ENCODE peak calls at places on chromosomes 3 and 15, in seven cellular contexts. One of them, this sample, is unnamed.
A peak's percentile ranks its signal among the peaks of the same experiment; 100 is the strongest.

GRCh38 chr15:89912674-89913396 is at the start of gene ARPIN:
- DNase-seq in left cardiac atrium: peak; percentile 73
- DNase-seq in Right ventricle myocardium inferior: peak; percentile 84
- DNase-seq in NAMALWA: no peak
- DNase-seq in M059J: peak; percentile 39
- DNase-seq in GM12864: no peak
- DNase-seq in stimulated activated CD4-positive, alpha-beta T cell treated with anti-CD3 and anti-CD28 coated beads, Interleukin-4, amount 100 ng/mL, for 48 hours: no peak
- DNase-seq in this sample: peak; percentile 64

GRCh38 chr3:117080899-117081298 is 371.3 kb downstream of the TUSC7 start:
- DNase-seq in left cardiac atrium: no peak
- DNase-seq in Right ventricle myocardium inferior: no peak
- DNase-seq in NAMALWA: no peak
- DNase-seq in M059J: no peak
- DNase-seq in GM12864: no peak
- DNase-seq in stimulated activated CD4-positive, alpha-beta T cell treated with anti-CD3 and anti-CD28 coated beads, Interleukin-4, amount 100 ng/mL, for 48 hours: no peak
- DNase-seq in this sample: no peak

GRCh38 chr3:51163051-51163450 is 222.0 kb upstream of the MANF start:
- DNase-seq in left cardiac atrium: no peak
- DNase-seq in Right ventricle myocardium inferior: no peak
- DNase-seq in NAMALWA: no peak
- DNase-seq in M059J: peak; percentile 14
- DNase-seq in GM12864: no peak
- DNase-seq in stimulated activated CD4-positive, alpha-beta T cell treated with anti-CD3 and anti-CD28 coated beads, Interleukin-4, amount 100 ng/mL, for 48 hours: no peak
- DNase-seq in this sample: no peak

GRCh38 chr15:55230051-55230670 is 33.4 kb upstream of the RSL24D1 start:
- DNase-seq in left cardiac atrium: no peak
- DNase-seq in Right ventricle myocardium inferior: no peak
- DNase-seq in NAMALWA: no peak
- DNase-seq in M059J: peak; percentile 53
- DNase-seq in GM12864: no peak
- DNase-seq in stimulated activated CD4-positive, alpha-beta T cell treated with anti-CD3 and anti-CD28 coated beads, Interleukin-4, amount 100 ng/mL, for 48 hours: no peak
- DNase-seq in this sample: no peak

GRCh38 chr3:170523248-170523647 is 62.6 kb downstream of the SLC7A14 start:
- DNase-seq in left cardiac atrium: no peak
- DNase-seq in Right ventricle myocardium inferior: no peak
- DNase-seq in NAMALWA: no peak
- DNase-seq in M059J: peak; percentile 74
- DNase-seq in GM12864: no peak
- DNase-seq in stimulated activated CD4-positive, alpha-beta T cell treated with anti-CD3 and anti-CD28 coated beads, Interleukin-4, amount 100 ng/mL, for 48 hours: no peak
- DNase-seq in this sample: peak; percentile 53

GRCh38 chr15:88657326-88658069 is 18.7 kb downstream of the ISG20 start:
- DNase-seq in left cardiac atrium: peak; percentile 63
- DNase-seq in Right ventricle myocardium inferior: no peak
- DNase-seq in NAMALWA: no peak
- DNase-seq in M059J: peak; percentile 40
- DNase-seq in GM12864: no peak
- DNase-seq in stimulated activated CD4-positive, alpha-beta T cell treated with anti-CD3 and anti-CD28 coated beads, Interleukin-4, amount 100 ng/mL, for 48 hours: no peak
- DNase-seq in this sample: peak; percentile 52

GRCh38 chr15:70316059-70316600 is 218.4 kb upstream of the TLE3 start:
- DNase-seq in left cardiac atrium: no peak
- DNase-seq in Right ventricle myocardium inferior: no peak
- DNase-seq in NAMALWA: no peak
- DNase-seq in M059J: no peak
- DNase-seq in GM12864: no peak
- DNase-seq in stimulated activated CD4-positive, alpha-beta T cell treated with anti-CD3 and anti-CD28 coated beads, Interleukin-4, amount 100 ng/mL, for 48 hours: no peak
- DNase-seq in this sample: no peak

GRCh38 chr3:129599607-129600006 is 6.9 kb downstream of the PLXND1 start:
- DNase-seq in left cardiac atrium: peak; percentile 83
- DNase-seq in Right ventricle myocardium inferior: peak; percentile 90
- DNase-seq in NAMALWA: no peak
- DNase-seq in M059J: peak; percentile 93
- DNase-seq in GM12864: no peak
- DNase-seq in stimulated activated CD4-positive, alpha-beta T cell treated with anti-CD3 and anti-CD28 coated beads, Interleukin-4, amount 100 ng/mL, for 48 hours: no peak
- DNase-seq in this sample: peak; percentile 69

GRCh38 chr15:29268706-29269484 is 727 bp downstream of the NSMCE3 start:
- DNase-seq in left cardiac atrium: peak; percentile 29
- DNase-seq in Right ventricle myocardium inferior: no peak
- DNase-seq in NAMALWA: peak; percentile 65
- DNase-seq in M059J: peak; percentile 42
- DNase-seq in GM12864: no peak
- DNase-seq in stimulated activated CD4-positive, alpha-beta T cell treated with anti-CD3 and anti-CD28 coated beads, Interleukin-4, amount 100 ng/mL, for 48 hours: peak; percentile 23
- DNase-seq in this sample: peak; percentile 27

GRCh38 chr3:190172751-190173150 is 52.1 kb upstream of the P3H2 start:
- DNase-seq in left cardiac atrium: no peak
- DNase-seq in Right ventricle myocardium inferior: no peak
- DNase-seq in NAMALWA: no peak
- DNase-seq in M059J: no peak
- DNase-seq in GM12864: no peak
- DNase-seq in stimulated activated CD4-positive, alpha-beta T cell treated with anti-CD3 and anti-CD28 coated beads, Interleukin-4, amount 100 ng/mL, for 48 hours: no peak
- DNase-seq in this sample: no peak

GRCh38 chr3:106824856-106825255 is 552.4 kb upstream of the CCDC54 start:
- DNase-seq in left cardiac atrium: no peak
- DNase-seq in Right ventricle myocardium inferior: no peak
- DNase-seq in NAMALWA: peak; percentile 40
- DNase-seq in M059J: peak; percentile 96
- DNase-seq in GM12864: no peak
- DNase-seq in stimulated activated CD4-positive, alpha-beta T cell treated with anti-CD3 and anti-CD28 coated beads, Interleukin-4, amount 100 ng/mL, for 48 hours: no peak
- DNase-seq in this sample: peak; percentile 79

GRCh38 chr3:168087539-168087938 is 8.2 kb downstream of the GOLIM4 start:
- DNase-seq in left cardiac atrium: no peak
- DNase-seq in Right ventricle myocardium inferior: no peak
- DNase-seq in NAMALWA: no peak
- DNase-seq in M059J: no peak
- DNase-seq in GM12864: no peak
- DNase-seq in stimulated activated CD4-positive, alpha-beta T cell treated with anti-CD3 and anti-CD28 coated beads, Interleukin-4, amount 100 ng/mL, for 48 hours: no peak
- DNase-seq in this sample: no peak

GRCh38 chr3:141426404-141427034 is 58.2 kb downstream of the ZBTB38 start:
- DNase-seq in left cardiac atrium: peak; percentile 89
- DNase-seq in Right ventricle myocardium inferior: peak; percentile 88
- DNase-seq in NAMALWA: no peak
- DNase-seq in M059J: peak; percentile 83
- DNase-seq in GM12864: no peak
- DNase-seq in stimulated activated CD4-positive, alpha-beta T cell treated with anti-CD3 and anti-CD28 coated beads, Interleukin-4, amount 100 ng/mL, for 48 hours: no peak
- DNase-seq in this sample: peak; percentile 71

GRCh38 chr3:28151608-28152228 is 89.7 kb upstream of the CMC1 start:
- DNase-seq in left cardiac atrium: no peak
- DNase-seq in Right ventricle myocardium inferior: no peak
- DNase-seq in NAMALWA: no peak
- DNase-seq in M059J: no peak
- DNase-seq in GM12864: no peak
- DNase-seq in stimulated activated CD4-positive, alpha-beta T cell treated with anti-CD3 and anti-CD28 coated beads, Interleukin-4, amount 100 ng/mL, for 48 hours: no peak
- DNase-seq in this sample: peak; percentile 16

GRCh38 chr3:33438871-33439270 is 1.3 kb downstream of the UBP1 start:
- DNase-seq in left cardiac atrium: no peak
- DNase-seq in Right ventricle myocardium inferior: no peak
- DNase-seq in NAMALWA: peak; percentile 44
- DNase-seq in M059J: peak; percentile 15
- DNase-seq in GM12864: no peak
- DNase-seq in stimulated activated CD4-positive, alpha-beta T cell treated with anti-CD3 and anti-CD28 coated beads, Interleukin-4, amount 100 ng/mL, for 48 hours: no peak
- DNase-seq in this sample: no peak

GRCh38 chr3:57130426-57131209 is 34.5 kb downstream of the IL17RD start:
- DNase-seq in left cardiac atrium: no peak
- DNase-seq in Right ventricle myocardium inferior: no peak
- DNase-seq in NAMALWA: no peak
- DNase-seq in M059J: no peak
- DNase-seq in GM12864: no peak
- DNase-seq in stimulated activated CD4-positive, alpha-beta T cell treated with anti-CD3 and anti-CD28 coated beads, Interleukin-4, amount 100 ng/mL, for 48 hours: no peak
- DNase-seq in this sample: peak; percentile 67

GRCh38 chr3:189123595-189124387 is 48.0 kb upstream of the TPRG1 start:
- DNase-seq in left cardiac atrium: peak; percentile 39
- DNase-seq in Right ventricle myocardium inferior: no peak
- DNase-seq in NAMALWA: no peak
- DNase-seq in M059J: peak; percentile 18
- DNase-seq in GM12864: no peak
- DNase-seq in stimulated activated CD4-positive, alpha-beta T cell treated with anti-CD3 and anti-CD28 coated beads, Interleukin-4, amount 100 ng/mL, for 48 hours: no peak
- DNase-seq in this sample: no peak

GRCh38 chr3:156676467-156677119 is 2.2 kb downstream of the TIPARP start:
- DNase-seq in left cardiac atrium: no peak
- DNase-seq in Right ventricle myocardium inferior: no peak
- DNase-seq in NAMALWA: peak; percentile 48
- DNase-seq in M059J: peak; percentile 66
- DNase-seq in GM12864: no peak
- DNase-seq in stimulated activated CD4-positive, alpha-beta T cell treated with anti-CD3 and anti-CD28 coated beads, Interleukin-4, amount 100 ng/mL, for 48 hours: no peak
- DNase-seq in this sample: peak; percentile 63

GRCh38 chr3:98555025-98555379 is 23.2 kb downstream of the GPR15 start:
- DNase-seq in left cardiac atrium: no peak
- DNase-seq in Right ventricle myocardium inferior: no peak
- DNase-seq in NAMALWA: no peak
- DNase-seq in M059J: peak; percentile 90
- DNase-seq in GM12864: no peak
- DNase-seq in stimulated activated CD4-positive, alpha-beta T cell treated with anti-CD3 and anti-CD28 coated beads, Interleukin-4, amount 100 ng/mL, for 48 hours: no peak
- DNase-seq in this sample: peak; percentile 33

GRCh38 chr3:129794319-129795201 is 99.0 kb downstream of the TMCC1 start:
- DNase-seq in left cardiac atrium: peak; percentile 52
- DNase-seq in Right ventricle myocardium inferior: peak; percentile 61
- DNase-seq in NAMALWA: peak; percentile 50
- DNase-seq in M059J: peak; percentile 81
- DNase-seq in GM12864: no peak
- DNase-seq in stimulated activated CD4-positive, alpha-beta T cell treated with anti-CD3 and anti-CD28 coated beads, Interleukin-4, amount 100 ng/mL, for 48 hours: no peak
- DNase-seq in this sample: no peak

GRCh38 chr3:135260025-135260424 is 465.0 kb downstream of the EPHB1 start:
- DNase-seq in left cardiac atrium: no peak
- DNase-seq in Right ventricle myocardium inferior: no peak
- DNase-seq in NAMALWA: no peak
- DNase-seq in M059J: no peak
- DNase-seq in GM12864: no peak
- DNase-seq in stimulated activated CD4-positive, alpha-beta T cell treated with anti-CD3 and anti-CD28 coated beads, Interleukin-4, amount 100 ng/mL, for 48 hours: no peak
- DNase-seq in this sample: no peak

GRCh38 chr3:77038468-77038927 is 1.4 kb upstream of the ROBO2 start:
- DNase-seq in left cardiac atrium: peak; percentile 69
- DNase-seq in Right ventricle myocardium inferior: peak; percentile 74
- DNase-seq in NAMALWA: peak; percentile 19
- DNase-seq in M059J: peak; percentile 44
- DNase-seq in GM12864: no peak
- DNase-seq in stimulated activated CD4-positive, alpha-beta T cell treated with anti-CD3 and anti-CD28 coated beads, Interleukin-4, amount 100 ng/mL, for 48 hours: no peak
- DNase-seq in this sample: peak; percentile 69

GRCh38 chr3:63492464-63492863 is 160.0 kb upstream of the SNTN start:
- DNase-seq in left cardiac atrium: no peak
- DNase-seq in Right ventricle myocardium inferior: no peak
- DNase-seq in NAMALWA: no peak
- DNase-seq in M059J: no peak
- DNase-seq in GM12864: no peak
- DNase-seq in stimulated activated CD4-positive, alpha-beta T cell treated with anti-CD3 and anti-CD28 coated beads, Interleukin-4, amount 100 ng/mL, for 48 hours: no peak
- DNase-seq in this sample: no peak

This sample was measured in RPMI7951.